ENCODE peak calls at places on chromosomes 11 and 22, in eight cellular contexts. One of them, this sample, is unnamed.

GRCh38 chr11:114062272-114062671 is 2.8 kb downstream of the ZBTB16 start:
- DNase-seq in uterus: no peak
- DNase-seq in HepG2: no peak
- DNase-seq in mucosa of descending colon: no peak
- DNase-seq in fibroblast of lung: no peak
- DNase-seq in CD8-positive, alpha-beta T cell: no peak
- DNase-seq in tibial nerve: no peak
- DNase-seq in WERI-Rb-1: no peak
- DNase-seq in this sample: no peak

GRCh38 chr11:108985611-108986279 is 320.9 kb downstream of the DDX10 start:
- DNase-seq in uterus: no peak
- DNase-seq in HepG2: no peak
- DNase-seq in mucosa of descending colon: no peak
- DNase-seq in fibroblast of lung: peak; percentile 76
- DNase-seq in CD8-positive, alpha-beta T cell: no peak
- DNase-seq in tibial nerve: no peak
- DNase-seq in WERI-Rb-1: no peak
- DNase-seq in this sample: no peak

GRCh38 chr11:47399860-47400812 is 8.3 kb upstream of the SLC39A13 start:
- DNase-seq in uterus: no peak
- DNase-seq in HepG2: no peak
- DNase-seq in mucosa of descending colon: peak; percentile 64
- DNase-seq in fibroblast of lung: no peak
- DNase-seq in CD8-positive, alpha-beta T cell: peak; percentile 34
- DNase-seq in tibial nerve: no peak
- DNase-seq in WERI-Rb-1: no peak
- DNase-seq in this sample: no peak

GRCh38 chr22:29519996-29520395 is 33.6 kb downstream of the THOC5 start:
- DNase-seq in uterus: no peak
- DNase-seq in HepG2: no peak
- DNase-seq in mucosa of descending colon: no peak
- DNase-seq in fibroblast of lung: no peak
- DNase-seq in CD8-positive, alpha-beta T cell: no peak
- DNase-seq in tibial nerve: no peak
- DNase-seq in WERI-Rb-1: no peak
- DNase-seq in this sample: no peak

GRCh38 chr22:11253000-11253511 is 4274.9 kb upstream of the OR11H1 start:
- DNase-seq in uterus: no peak
- DNase-seq in HepG2: no peak
- DNase-seq in mucosa of descending colon: no peak
- DNase-seq in fibroblast of lung: no peak
- DNase-seq in CD8-positive, alpha-beta T cell: no peak
- DNase-seq in tibial nerve: no peak
- DNase-seq in WERI-Rb-1: no peak
- DNase-seq in this sample: no peak

GRCh38 chr11:6568191-6568918 is 35.1 kb downstream of the RRP8 start:
- DNase-seq in uterus: no peak
- DNase-seq in HepG2: no peak
- DNase-seq in mucosa of descending colon: no peak
- DNase-seq in fibroblast of lung: peak; percentile 79
- DNase-seq in CD8-positive, alpha-beta T cell: no peak
- DNase-seq in tibial nerve: no peak
- DNase-seq in WERI-Rb-1: no peak
- DNase-seq in this sample: no peak

GRCh38 chr22:30279389-30279788 is 9.9 kb downstream of the CASTOR1 start:
- DNase-seq in uterus: no peak
- DNase-seq in HepG2: no peak
- DNase-seq in mucosa of descending colon: no peak
- DNase-seq in fibroblast of lung: no peak
- DNase-seq in CD8-positive, alpha-beta T cell: no peak
- DNase-seq in tibial nerve: no peak
- DNase-seq in WERI-Rb-1: no peak
- DNase-seq in this sample: no peak

GRCh38 chr11:128146926-128147605 is 440.3 kb downstream of the ETS1 start:
- DNase-seq in uterus: no peak
- DNase-seq in HepG2: no peak
- DNase-seq in mucosa of descending colon: no peak
- DNase-seq in fibroblast of lung: peak; percentile 5
- DNase-seq in CD8-positive, alpha-beta T cell: no peak
- DNase-seq in tibial nerve: no peak
- DNase-seq in WERI-Rb-1: no peak
- DNase-seq in this sample: no peak

GRCh38 chr11:26996056-26996455 is 2.1 kb downstream of the FIBIN start:
- DNase-seq in uterus: no peak
- DNase-seq in HepG2: no peak
- DNase-seq in mucosa of descending colon: no peak
- DNase-seq in fibroblast of lung: peak; percentile 53
- DNase-seq in CD8-positive, alpha-beta T cell: no peak
- DNase-seq in tibial nerve: no peak
- DNase-seq in WERI-Rb-1: no peak
- DNase-seq in this sample: no peak

GRCh38 chr22:48316245-48316875 is 1511.3 kb downstream of the BRD1 start:
- DNase-seq in uterus: no peak
- DNase-seq in HepG2: no peak
- DNase-seq in mucosa of descending colon: no peak
- DNase-seq in fibroblast of lung: no peak
- DNase-seq in CD8-positive, alpha-beta T cell: no peak
- DNase-seq in tibial nerve: no peak
- DNase-seq in WERI-Rb-1: peak; percentile 3
- DNase-seq in this sample: no peak
- H3K9me3 ChIP-seq in uterus: no peaks in the 10 kb centered on the region
- H3K9me3 ChIP-seq in HepG2: peaks cover 18% of the 10 kb centered on the region
- H3K9me3 ChIP-seq in mucosa of descending colon: peaks cover 4% of the 10 kb centered on the region
- H3K9me3 ChIP-seq in fibroblast of lung: no peaks in the 10 kb centered on the region
- H3K9me3 ChIP-seq in CD8-positive, alpha-beta T cell: no peaks in the 10 kb centered on the region
- H3K9me3 ChIP-seq in tibial nerve: no peaks in the 10 kb centered on the region
- H3K9me3 ChIP-seq in WERI-Rb-1: peaks cover 4% of the 10 kb centered on the region
- H3K9me3 ChIP-seq in this sample: no peaks in the 10 kb centered on the region

DNA sequence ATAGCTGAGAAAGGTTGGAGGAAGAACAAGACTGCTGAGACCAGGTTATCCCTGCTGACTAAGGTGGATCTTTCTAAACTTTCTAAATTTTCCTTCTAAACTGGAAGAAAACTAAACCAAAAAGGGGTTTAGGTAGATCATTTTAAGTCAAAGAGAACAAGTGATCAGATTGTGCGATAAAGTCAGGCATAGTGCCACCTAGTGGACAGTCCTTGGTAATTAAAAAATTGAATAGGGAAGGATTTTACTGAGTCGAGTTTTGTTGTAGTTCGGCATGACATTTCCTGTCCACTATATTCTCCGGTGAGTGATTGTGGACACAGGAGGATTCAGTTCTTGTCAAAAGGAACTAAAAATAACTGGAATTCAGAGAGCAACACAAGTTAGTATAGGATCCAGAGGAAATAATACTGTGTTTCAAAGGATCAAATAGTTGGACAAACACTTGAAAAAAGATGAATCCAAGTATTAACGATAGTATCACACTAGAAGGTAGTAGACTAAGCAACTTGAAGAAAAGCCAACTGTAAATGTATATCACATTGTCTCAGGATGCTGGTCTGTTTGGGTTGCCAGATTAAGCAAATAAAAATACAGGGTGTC is 1236.4 kb downstream of the FAM181B start:
- DNase-seq in uterus: no peak
- DNase-seq in HepG2: peak; percentile 24
- DNase-seq in mucosa of descending colon: no peak
- DNase-seq in fibroblast of lung: peak; percentile 57
- DNase-seq in CD8-positive, alpha-beta T cell: no peak
- DNase-seq in tibial nerve: no peak
- DNase-seq in WERI-Rb-1: peak; percentile 31
- DNase-seq in this sample: peak; percentile 22
- TF ChIP-seq CTCF in uterus: no peak
- TF ChIP-seq CTCF in HepG2: peak; percentile 54
- TF ChIP-seq CTCF in mucosa of descending colon: peak; percentile 47
- TF ChIP-seq CTCF in fibroblast of lung: no peak
- TF ChIP-seq CTCF in CD8-positive, alpha-beta T cell: peak; percentile 35
- TF ChIP-seq CTCF in tibial nerve: peak; percentile 36
- TF ChIP-seq CTCF in WERI-Rb-1: peak; percentile 57
- TF ChIP-seq CTCF in this sample: peak; percentile 44

DNA sequence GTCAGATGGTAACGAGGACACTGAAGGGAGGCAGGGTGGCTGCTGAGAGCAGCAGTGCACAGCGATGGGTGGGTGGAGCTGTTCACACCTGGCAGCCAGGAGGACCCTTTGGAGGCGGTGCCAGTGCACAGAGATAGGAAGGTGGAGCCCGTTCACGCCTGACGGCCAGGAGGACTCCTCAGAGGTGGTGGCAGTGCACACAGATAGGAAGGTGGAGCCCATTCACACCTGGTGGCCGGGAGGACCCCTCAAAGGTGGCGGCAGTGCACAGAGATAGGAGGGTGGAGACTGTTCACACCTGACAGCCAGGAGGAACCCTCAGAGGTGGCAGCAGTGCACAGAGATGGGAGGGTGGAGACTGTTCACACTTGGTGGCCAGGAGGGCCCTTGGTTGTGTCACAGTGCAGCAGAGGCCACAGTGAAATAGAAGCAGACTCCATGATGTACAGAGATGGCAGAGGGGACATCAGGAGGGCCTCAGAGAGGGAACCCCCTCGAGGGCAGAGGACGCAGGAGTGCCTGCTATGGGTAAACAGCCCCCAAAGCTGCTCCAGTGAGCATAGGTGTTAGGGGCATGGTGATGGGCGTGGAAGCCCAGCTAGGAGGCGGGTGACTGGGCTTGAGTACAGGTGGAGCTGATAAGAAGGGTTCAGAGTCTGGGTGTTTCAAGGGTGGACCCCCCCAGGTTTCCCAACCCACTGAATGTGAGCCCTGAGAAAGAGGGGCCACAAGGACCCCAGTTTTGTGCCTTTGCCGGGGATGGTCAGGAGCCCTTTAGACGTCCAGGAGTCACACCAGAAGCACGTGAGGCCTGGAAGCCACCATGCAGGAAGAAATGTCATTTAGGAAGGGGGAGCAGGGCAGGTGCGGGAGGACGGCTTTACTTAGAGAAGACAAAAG is 566.7 kb downstream of the BRD1 start:
- DNase-seq in uterus: no peak
- DNase-seq in HepG2: no peak
- DNase-seq in mucosa of descending colon: no peak
- DNase-seq in fibroblast of lung: no peak
- DNase-seq in CD8-positive, alpha-beta T cell: no peak
- DNase-seq in tibial nerve: no peak
- DNase-seq in WERI-Rb-1: no peak
- DNase-seq in this sample: no peak
- H3K9me3 ChIP-seq in uterus: no peaks in the 10 kb centered on the region
- H3K9me3 ChIP-seq in HepG2: no peaks in the 10 kb centered on the region
- H3K9me3 ChIP-seq in mucosa of descending colon: no peaks in the 10 kb centered on the region
- H3K9me3 ChIP-seq in fibroblast of lung: no peaks in the 10 kb centered on the region
- H3K9me3 ChIP-seq in CD8-positive, alpha-beta T cell: no peaks in the 10 kb centered on the region
- H3K9me3 ChIP-seq in tibial nerve: no peaks in the 10 kb centered on the region
- H3K9me3 ChIP-seq in WERI-Rb-1: no peaks in the 10 kb centered on the region
- H3K9me3 ChIP-seq in this sample: no peaks in the 10 kb centered on the region

GRCh38 chr11:62602141-62603071 is 741 bp upstream of the MTA2 start:
- DNase-seq in uterus: peak; percentile 73
- DNase-seq in HepG2: no peak
- DNase-seq in mucosa of descending colon: peak; percentile 84
- DNase-seq in fibroblast of lung: peak; percentile 70
- DNase-seq in CD8-positive, alpha-beta T cell: peak; percentile 26
- DNase-seq in tibial nerve: peak; percentile 55
- DNase-seq in WERI-Rb-1: peak; percentile 72
- DNase-seq in this sample: peak; percentile 80
- TF ChIP-seq CTCF in uterus: peak; percentile 34
- TF ChIP-seq CTCF in HepG2: no peak
- TF ChIP-seq CTCF in mucosa of descending colon: no peak
- TF ChIP-seq CTCF in fibroblast of lung: no peak
- TF ChIP-seq CTCF in CD8-positive, alpha-beta T cell: no peak
- TF ChIP-seq CTCF in tibial nerve: peak; percentile 15
- TF ChIP-seq CTCF in WERI-Rb-1: no peak
- TF ChIP-seq CTCF in this sample: no peak

GRCh38 chr11:3357994-3358676 is 20.8 kb downstream of the ZNF195 start:
- DNase-seq in uterus: no peak
- DNase-seq in HepG2: no peak
- DNase-seq in mucosa of descending colon: no peak
- DNase-seq in fibroblast of lung: no peak
- DNase-seq in CD8-positive, alpha-beta T cell: no peak
- DNase-seq in tibial nerve: no peak
- DNase-seq in WERI-Rb-1: no peak
- DNase-seq in this sample: no peak
- H3K9me3 ChIP-seq in uterus: peaks cover 27% of the 10 kb centered on the region
- H3K9me3 ChIP-seq in HepG2: peaks cover 90% of the 10 kb centered on the region
- H3K9me3 ChIP-seq in mucosa of descending colon: peaks cover 79% of the 10 kb centered on the region
- H3K9me3 ChIP-seq in fibroblast of lung: peaks cover 8% of the 10 kb centered on the region
- H3K9me3 ChIP-seq in CD8-positive, alpha-beta T cell: peaks cover 64% of the 10 kb centered on the region
- H3K9me3 ChIP-seq in tibial nerve: no peaks in the 10 kb centered on the region
- H3K9me3 ChIP-seq in WERI-Rb-1: peaks cover 50% of the 10 kb centered on the region
- H3K9me3 ChIP-seq in this sample: peaks cover 20% of the 10 kb centered on the region

GRCh38 chr11:64838600-64839334 is 5.7 kb downstream of the CDC42BPG start:
- DNase-seq in uterus: no peak
- DNase-seq in HepG2: no peak
- DNase-seq in mucosa of descending colon: no peak
- DNase-seq in fibroblast of lung: no peak
- DNase-seq in CD8-positive, alpha-beta T cell: no peak
- DNase-seq in tibial nerve: no peak
- DNase-seq in WERI-Rb-1: no peak
- DNase-seq in this sample: no peak
- TF ChIP-seq CTCF in uterus: no peak
- TF ChIP-seq CTCF in HepG2: no peak
- TF ChIP-seq CTCF in mucosa of descending colon: no peak
- TF ChIP-seq CTCF in fibroblast of lung: no peak
- TF ChIP-seq CTCF in CD8-positive, alpha-beta T cell: no peak
- TF ChIP-seq CTCF in tibial nerve: no peak
- TF ChIP-seq CTCF in WERI-Rb-1: no peak
- TF ChIP-seq CTCF in this sample: no peak

DNA sequence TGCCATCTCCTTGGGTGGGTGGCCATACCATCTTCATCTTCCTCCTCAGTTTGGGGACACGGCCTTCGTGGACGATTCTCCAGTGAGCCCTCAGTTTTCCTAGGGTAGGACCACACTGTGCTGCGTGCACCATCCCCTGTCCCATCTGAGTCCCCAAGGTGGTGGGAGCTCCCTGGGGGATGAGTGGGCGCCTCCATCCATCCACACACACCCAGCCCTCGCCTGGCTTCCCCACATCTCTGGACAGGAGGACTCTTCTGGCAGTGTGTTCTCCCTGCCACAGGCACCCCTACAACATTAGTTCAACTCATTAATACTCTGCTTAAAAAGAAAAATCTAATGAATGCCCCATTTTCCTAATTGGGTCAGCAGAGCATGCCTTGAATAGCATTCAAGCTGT is 408.5 kb downstream of the SHANK2 start:
- DNase-seq in uterus: no peak
- DNase-seq in HepG2: no peak
- DNase-seq in mucosa of descending colon: no peak
- DNase-seq in fibroblast of lung: no peak
- DNase-seq in CD8-positive, alpha-beta T cell: no peak
- DNase-seq in tibial nerve: no peak
- DNase-seq in WERI-Rb-1: no peak
- DNase-seq in this sample: no peak
- H3K9me3 ChIP-seq in uterus: no peaks in the 10 kb centered on the region
- H3K9me3 ChIP-seq in HepG2: no peaks in the 10 kb centered on the region
- H3K9me3 ChIP-seq in mucosa of descending colon: no peaks in the 10 kb centered on the region
- H3K9me3 ChIP-seq in fibroblast of lung: no peaks in the 10 kb centered on the region
- H3K9me3 ChIP-seq in CD8-positive, alpha-beta T cell: no peaks in the 10 kb centered on the region
- H3K9me3 ChIP-seq in tibial nerve: no peaks in the 10 kb centered on the region
- H3K9me3 ChIP-seq in WERI-Rb-1: no peaks in the 10 kb centered on the region
- H3K9me3 ChIP-seq in this sample: no peaks in the 10 kb centered on the region

DNA sequence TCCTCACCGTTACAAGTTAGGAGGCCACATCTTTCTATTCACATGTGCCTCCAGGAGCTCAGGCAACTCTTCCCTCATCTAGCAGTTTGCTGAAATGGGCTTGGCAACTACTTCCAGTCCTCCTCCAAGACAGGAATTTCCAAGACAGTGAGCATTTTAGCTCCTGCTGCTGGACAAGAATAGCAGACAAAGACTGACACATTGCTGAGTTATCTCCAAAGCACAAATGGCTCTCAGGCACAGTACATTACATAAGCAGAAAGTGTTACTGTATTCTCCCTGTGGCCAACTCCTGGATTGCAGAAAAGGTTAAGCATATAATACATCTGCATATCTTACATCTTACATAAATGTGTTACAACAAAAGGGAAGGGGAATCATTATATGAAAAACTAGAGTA is 83.2 kb upstream of the POU2AF2 start:
- DNase-seq in uterus: no peak
- DNase-seq in HepG2: no peak
- DNase-seq in mucosa of descending colon: no peak
- DNase-seq in fibroblast of lung: no peak
- DNase-seq in CD8-positive, alpha-beta T cell: no peak
- DNase-seq in tibial nerve: no peak
- DNase-seq in WERI-Rb-1: no peak
- DNase-seq in this sample: no peak
- TF ChIP-seq CTCF in uterus: no peak
- TF ChIP-seq CTCF in HepG2: no peak
- TF ChIP-seq CTCF in mucosa of descending colon: no peak
- TF ChIP-seq CTCF in fibroblast of lung: no peak
- TF ChIP-seq CTCF in CD8-positive, alpha-beta T cell: no peak
- TF ChIP-seq CTCF in tibial nerve: no peak
- TF ChIP-seq CTCF in WERI-Rb-1: no peak
- TF ChIP-seq CTCF in this sample: no peak